ENCODE peak calls at places on chromosomes 6 and 20, in six cellular contexts. O is adipocyte, X is kidney epithelial cell, D is lung, S is AG09309, J is suprapubic skin. Z is an unnamed sample.

GRCh38 chr6:136685540-136686108 is 106.7 kb downstream of the MAP3K5 start:
- DNase-seq in O (no peak), X (no peak), D (no peak), S (no peak), J (no peak), Z (peak)

GRCh38 chr20:40323411-40323810 is 365.6 kb downstream of the MAFB start:
- DNase-seq in O (no peak), X (no peak), D (no peak), S (no peak), J (no peak), Z (no peak)

GRCh38 chr20:37804584-37805566 is 98.1 kb upstream of the VSTM2L start:
- DNase-seq in O (no peak), X (no peak), D (no peak), S (no peak), J (no peak), Z (peak)

GRCh38 chr6:44342489-44342888 is at the start of gene SPATS1:
- DNase-seq in O (peak), X (no peak), D (no peak), S (no peak), J (no peak), Z (no peak)

GRCh38 chr6:44657201-44657824 is 269.8 kb downstream of the CDC5L start:
- DNase-seq in O (no peak), X (no peak), D (no peak), S (no peak), J (no peak), Z (no peak)

GRCh38 chr6:90444125-90444745 is 142.6 kb downstream of the MAP3K7 start:
- DNase-seq in O (no peak), X (no peak), D (peak), S (no peak), J (no peak), Z (no peak)

GRCh38 chr20:1567392-1568165 is 10.1 kb upstream of the SIRPD start:
- DNase-seq in O (no peak), X (peak), D (no peak), S (peak), J (no peak), Z (peak)

GRCh38 chr6:73309784-73310502 is 44.1 kb downstream of the DPPA5 start:
- DNase-seq in O (peak), X (no peak), D (peak), S (no peak), J (no peak), Z (peak)

DNA sequence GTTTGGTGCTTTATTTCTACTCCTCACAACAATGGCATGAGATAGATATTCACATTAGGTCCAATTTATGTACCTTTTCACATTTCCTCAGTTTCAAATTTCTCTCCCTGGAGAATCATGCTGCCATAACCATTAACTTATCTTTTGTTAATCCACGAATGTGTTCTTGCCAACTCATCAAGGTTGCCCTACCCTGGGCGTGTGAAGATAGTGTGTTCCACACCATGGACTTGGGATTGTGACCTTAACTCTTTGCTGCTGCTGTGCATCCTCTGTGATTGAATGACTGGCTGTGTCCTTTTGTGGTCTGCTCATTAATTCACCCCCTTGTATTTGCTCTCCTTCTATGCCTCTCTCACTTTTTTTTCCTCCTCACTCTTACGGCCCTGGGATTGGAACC is 34.2 kb upstream of the SNRPB2 start:
- DNase-seq in O (no peak), X (no peak), D (no peak), S (no peak), J (no peak), Z (no peak)
- H3K4me3 ChIP-seq in O (no peak), X (no peak), D (no peak), S (no peak), J (no peak), Z (no peak)

DNA sequence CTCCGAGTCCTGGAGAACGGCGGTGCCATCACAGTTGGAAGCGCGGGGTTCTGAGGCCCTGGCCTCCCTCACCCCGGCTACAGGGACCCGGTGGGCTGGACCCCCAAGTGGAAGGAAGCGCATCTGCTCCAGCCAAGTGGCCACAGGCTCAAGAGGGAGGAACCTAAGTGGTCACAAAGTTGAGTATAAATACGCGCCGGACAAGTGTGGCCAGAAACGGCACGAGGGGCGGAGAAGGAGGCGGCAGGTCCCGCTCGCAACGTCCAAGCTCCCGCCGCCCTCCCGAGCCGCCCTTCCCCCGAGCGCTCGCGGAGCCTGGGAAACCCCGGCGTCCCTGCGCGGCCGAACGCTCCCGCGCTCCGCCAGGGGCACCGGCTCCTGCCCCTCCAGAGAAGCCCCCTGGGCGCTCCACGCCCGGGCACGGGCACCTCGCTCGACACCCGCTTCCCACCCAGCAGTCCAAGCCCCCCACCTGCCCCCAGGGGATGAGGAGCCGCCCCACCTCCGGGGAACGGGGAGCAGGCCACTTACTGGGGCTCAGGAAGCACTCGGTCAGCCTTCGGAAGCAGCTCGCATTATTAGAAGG is 1.5 kb downstream of the PDE10A start:
- DNase-seq in O (no peak), X (no peak), D (no peak), S (no peak), J (no peak), Z (peak)
- H3K4me3 ChIP-seq in O (peak), X (peak), D (peak), S (peak), J (peak), Z (peak)

DNA sequence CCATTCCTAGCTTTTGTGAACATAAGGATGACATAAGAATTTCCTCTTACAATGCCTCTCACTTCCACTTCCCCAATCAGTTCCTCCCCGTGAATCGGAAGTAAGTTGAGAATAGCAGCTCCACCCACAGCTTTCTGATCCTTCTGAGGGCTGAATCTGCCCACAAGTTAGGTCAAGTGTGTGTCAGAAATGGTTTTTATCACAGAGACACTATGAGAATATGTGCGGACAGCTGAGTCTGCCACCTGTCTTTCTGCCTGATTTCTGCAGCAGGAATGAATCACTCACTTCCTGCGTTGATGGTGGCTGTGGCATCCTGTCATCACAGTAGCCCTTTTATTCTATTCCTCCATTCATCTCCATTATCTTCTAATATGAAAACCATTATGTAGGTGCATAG is 70.2 kb downstream of the RIN2 start:
- DNase-seq in O (no peak), X (no peak), D (no peak), S (no peak), J (no peak), Z (no peak)
- H3K4me3 ChIP-seq in O (no peak), X (no peak), D (no peak), S (no peak), J (no peak), Z (no peak)

DNA sequence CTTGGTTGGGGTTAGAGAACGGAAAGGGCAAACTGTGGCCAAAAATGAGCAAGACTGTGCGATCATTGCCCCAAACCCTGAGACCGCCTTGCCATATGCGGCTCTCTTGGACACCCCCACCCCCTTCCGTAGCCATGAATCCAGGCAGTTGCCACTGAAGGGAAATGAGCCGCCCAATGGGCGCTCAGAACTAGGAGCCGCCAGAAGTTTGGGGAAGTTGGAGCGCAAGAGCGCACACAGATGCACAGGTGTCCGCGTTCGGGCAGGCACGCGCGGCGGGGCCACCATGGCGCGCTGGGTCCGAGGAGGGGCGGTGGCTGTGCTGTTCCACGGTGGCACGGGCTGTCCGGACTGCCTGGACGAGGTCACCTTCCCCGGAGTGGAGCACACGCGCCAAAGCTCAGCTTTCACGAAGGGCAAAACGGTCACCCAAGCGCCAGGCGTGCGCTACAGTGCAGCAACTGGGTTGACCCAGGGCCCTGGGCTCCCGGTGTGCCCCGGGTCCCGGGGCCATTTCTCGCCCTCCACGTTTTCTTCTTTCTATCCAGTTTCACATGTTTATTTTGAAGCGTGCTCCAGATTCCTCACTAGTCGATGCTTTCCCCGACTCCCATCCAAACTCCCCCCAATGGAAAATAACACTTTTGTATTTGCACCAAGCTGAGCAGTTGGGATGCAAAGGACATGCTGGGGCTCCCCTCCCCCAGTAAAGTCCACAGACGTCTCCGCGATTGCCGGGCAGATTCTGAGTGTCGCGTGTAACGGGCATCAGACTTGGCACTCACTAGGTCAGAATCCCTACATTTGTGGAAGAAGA is 903 bp upstream of the PDE10A start:
- DNase-seq in O (peak), X (no peak), D (no peak), S (no peak), J (no peak), Z (no peak)
- H3K4me3 ChIP-seq in O (peak), X (peak), D (no peak), S (peak), J (peak), Z (peak)

DNA sequence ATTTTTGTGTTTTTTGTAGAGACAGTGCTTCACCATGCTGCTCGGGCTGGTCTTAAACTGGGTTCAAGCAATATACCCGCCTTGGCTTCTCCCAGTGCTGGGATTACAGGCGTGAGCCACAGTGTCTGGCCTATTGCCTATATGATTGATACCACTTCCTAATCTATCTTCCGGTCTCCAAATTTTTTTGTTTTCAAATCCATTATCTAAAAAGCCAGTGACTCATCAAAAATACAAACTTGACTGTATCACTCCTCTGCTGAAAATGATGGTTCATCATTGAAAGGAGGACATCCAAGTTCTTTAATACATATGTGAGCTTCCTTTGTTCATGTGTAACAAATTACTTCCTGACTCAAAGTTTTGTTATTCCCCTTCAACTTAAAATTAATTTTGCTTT is 35.5 kb downstream of the FAM8A1 start:
- DNase-seq in O (no peak), X (no peak), D (no peak), S (no peak), J (no peak), Z (no peak)
- H3K4me3 ChIP-seq in O (no peak), X (no peak), D (no peak), S (no peak), J (no peak), Z (no peak)

GRCh38 chr20:41513829-41514228 is 104.3 kb downstream of the CHD6 start:
- DNase-seq in O (no peak), X (no peak), D (no peak), S (no peak), J (no peak), Z (no peak)
- H3K4me3 ChIP-seq in O (no peak), X (no peak), D (no peak), S (no peak), J (no peak), Z (no peak)